ENCODE peak calls at places on chromosomes 2 and 18, in ten cellular contexts. U, A, M, B, G, S, X, O, I and L are unnamed samples.

GRCh38 chr18:48488388-48488850 is 50.4 kb upstream of the CTIF start:
- DNase-seq in U (peak; percentile 90), A (peak; percentile 73), M (no peak), B (no peak), G (peak; percentile 95), S (no peak), X (no peak), O (no peak), I (no peak), L (no peak)

GRCh38 chr2:70086838-70087702 is at the start of gene PCBP1:
- DNase-seq in U (peak; percentile 64), A (peak; percentile 86), M (peak; percentile 95), B (peak; percentile 95), G (peak; percentile 85), S (peak; percentile 95), X (peak; percentile 98), O (peak; percentile 98), I (peak; percentile 98), L (peak; percentile 98)

GRCh38 chr2:156537147-156537546 is 101.0 kb downstream of the GPD2 start:
- DNase-seq in U (no peak), A (no peak), M (no peak), B (no peak), G (no peak), S (no peak), X (no peak), O (no peak), I (no peak), L (no peak)

GRCh38 chr2:58925676-58926081 is 684.6 kb upstream of the FANCL start:
- DNase-seq in U (no peak), A (no peak), M (no peak), B (no peak), G (no peak), S (no peak), X (peak; percentile 51), O (no peak), I (no peak), L (no peak)

GRCh38 chr2:119879502-119879901 is 119.8 kb downstream of the PTPN4 start:
- DNase-seq in U (peak; percentile 9), A (no peak), M (no peak), B (no peak), G (peak; percentile 56), S (no peak), X (no peak), O (no peak), I (no peak), L (no peak)

GRCh38 chr18:58316943-58317342 is 272.9 kb downstream of the NEDD4L start:
- DNase-seq in U (no peak), A (no peak), M (no peak), B (no peak), G (no peak), S (no peak), X (no peak), O (no peak), I (no peak), L (no peak)

GRCh38 chr2:217834744-217835513 is 167.9 kb downstream of the TNS1 start:
- DNase-seq in U (no peak), A (no peak), M (no peak), B (no peak), G (no peak), S (no peak), X (no peak), O (no peak), I (no peak), L (no peak)

GRCh38 chr2:109062558-109063325 is 66.3 kb upstream of the SH3RF3 start:
- DNase-seq in U (no peak), A (no peak), M (no peak), B (peak; percentile 44), G (no peak), S (no peak), X (peak; percentile 41), O (no peak), I (peak; percentile 49), L (peak; percentile 71)

GRCh38 chr2:207412787-207413310 is 116.9 kb upstream of the CREB1 start:
- DNase-seq in U (no peak), A (no peak), M (no peak), B (no peak), G (no peak), S (no peak), X (no peak), O (no peak), I (peak; percentile 38), L (no peak)

GRCh38 chr2:207405150-207405549 is 124.6 kb upstream of the CREB1 start:
- DNase-seq in U (no peak), A (no peak), M (no peak), B (no peak), G (no peak), S (no peak), X (no peak), O (no peak), I (no peak), L (no peak)

GRCh38 chr2:207403950-207404349 is 125.8 kb upstream of the CREB1 start:
- DNase-seq in U (no peak), A (no peak), M (no peak), B (no peak), G (no peak), S (no peak), X (no peak), O (no peak), I (no peak), L (no peak)

GRCh38 chr2:207409525-207409924 is 120.2 kb upstream of the CREB1 start:
- DNase-seq in U (no peak), A (no peak), M (no peak), B (no peak), G (no peak), S (peak; percentile 6), X (no peak), O (no peak), I (no peak), L (no peak)

DNA sequence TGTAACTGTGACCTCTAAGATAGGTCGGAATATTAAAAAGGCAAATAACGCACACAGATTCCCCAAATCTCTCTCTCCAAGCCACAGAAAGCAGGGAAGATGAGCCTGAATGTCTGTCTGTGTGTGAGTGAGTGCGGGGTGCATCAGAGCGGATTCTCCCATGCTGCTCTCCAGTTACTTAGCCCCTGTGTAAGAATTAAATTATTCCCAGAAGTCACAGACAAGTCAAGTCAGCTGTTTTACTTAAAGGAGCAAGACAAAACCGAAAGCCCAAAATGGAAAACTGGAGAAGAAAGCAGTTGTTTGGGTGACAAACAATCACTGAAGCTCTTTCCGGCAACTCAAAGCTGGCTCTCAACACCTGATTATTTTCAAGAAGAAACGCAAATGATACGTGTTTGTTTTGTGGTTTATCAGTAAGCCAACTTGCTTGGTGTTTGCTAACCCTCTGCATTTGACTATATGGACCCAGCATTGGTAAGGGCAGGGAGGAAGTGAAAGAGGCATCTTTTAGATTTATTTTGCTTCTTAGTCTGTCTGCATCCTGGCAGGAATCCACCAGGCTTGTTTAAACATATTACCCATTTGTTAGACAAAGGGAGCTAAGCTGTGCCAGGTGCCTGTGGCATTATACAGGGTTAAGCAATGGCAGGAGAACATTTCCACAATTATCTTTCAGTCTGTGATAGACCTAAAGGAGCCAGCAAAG is 121.5 kb upstream of the CREB1 start:
- DNase-seq in U (no peak), A (peak; percentile 88), M (no peak), B (no peak), G (peak; percentile 78), S (no peak), X (no peak), O (no peak), I (no peak), L (no peak)
- H3K4me3 ChIP-seq in U (no peak overlapping the region), A (no peak overlapping the region), M (no peak overlapping the region), B (no peak overlapping the region), G (no peak overlapping the region), S (no peak overlapping the region), X (no peak overlapping the region), O (no peak overlapping the region), I (no peak overlapping the region), L (no peak overlapping the region)

GRCh38 chr2:218896501-218897393 is 16.1 kb downstream of the WNT10A start:
- DNase-seq in U (peak; percentile 72), A (peak; percentile 80), M (peak; percentile 69), B (peak; percentile 58), G (peak; percentile 65), S (peak; percentile 31), X (peak; percentile 90), O (no peak), I (no peak), L (peak; percentile 91)

GRCh38 chr2:218895758-218896500 is 15.3 kb downstream of the WNT10A start:
- DNase-seq in U (no peak), A (no peak), M (no peak), B (no peak), G (peak; percentile 65), S (no peak), X (no peak), O (no peak), I (no peak), L (peak; percentile 63)

GRCh38 chr2:218894168-218895157 is 13.8 kb downstream of the WNT10A start:
- DNase-seq in U (no peak), A (peak; percentile 75), M (no peak), B (no peak), G (peak; percentile 56), S (no peak), X (no peak), O (no peak), I (peak; percentile 74), L (peak; percentile 61)

GRCh38 chr2:218893349-218894167 is 12.9 kb downstream of the WNT10A start:
- DNase-seq in U (no peak), A (no peak), M (no peak), B (no peak), G (no peak), S (no peak), X (no peak), O (no peak), I (no peak), L (peak; percentile 28)

DNA sequence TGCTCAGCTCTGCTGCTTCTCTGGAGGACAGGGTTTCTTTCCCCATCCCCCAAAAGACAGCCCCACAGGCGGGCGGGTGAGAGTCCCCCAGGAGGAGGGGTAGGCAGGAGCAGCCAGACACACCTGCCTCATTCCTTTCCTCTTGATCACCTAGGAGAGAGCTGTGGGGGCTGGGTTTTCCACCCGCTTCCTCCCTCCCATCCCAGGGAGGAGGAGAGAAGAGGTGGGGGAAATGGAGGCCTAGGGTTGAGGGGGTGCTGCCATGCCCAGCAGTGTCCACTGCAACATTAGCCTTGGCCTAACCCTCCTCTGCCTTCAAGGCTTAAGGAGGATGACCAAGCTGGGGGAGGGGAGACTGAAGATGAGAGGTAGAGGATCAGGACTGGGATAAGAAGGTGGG is 14.7 kb downstream of the WNT10A start:
- DNase-seq in U (no peak), A (peak; percentile 52), M (no peak), B (no peak), G (peak; percentile 67), S (no peak), X (no peak), O (no peak), I (peak; percentile 63), L (peak; percentile 81)
- H3K27me3 ChIP-seq in U (peaks cover 17% of the 10 kb centered on the region), A (no peaks in the 10 kb centered on the region), M (no peaks in the 10 kb centered on the region), B (peaks cover 100% of the 10 kb centered on the region), G (no peaks in the 10 kb centered on the region), S (peaks cover 2% of the 10 kb centered on the region), X (peaks cover 79% of the 10 kb centered on the region), O (peaks cover 86% of the 10 kb centered on the region), I (no peaks in the 10 kb centered on the region), L (peaks cover 96% of the 10 kb centered on the region)

GRCh38 chr2:68741238-68741637 is 6.6 kb downstream of the ARHGAP25 start:
- DNase-seq in U (no peak), A (peak; percentile 17), M (no peak), B (no peak), G (no peak), S (no peak), X (no peak), O (no peak), I (no peak), L (no peak)
- H3K36me3 ChIP-seq in U (no peaks in the 10 kb centered on the region), A (no peaks in the 10 kb centered on the region), M (no peaks in the 10 kb centered on the region), B (no peaks in the 10 kb centered on the region), G (no peaks in the 10 kb centered on the region), S (no peaks in the 10 kb centered on the region), X (no peaks in the 10 kb centered on the region), O (no peaks in the 10 kb centered on the region), I (no peaks in the 10 kb centered on the region), L (no peaks in the 10 kb centered on the region)

DNA sequence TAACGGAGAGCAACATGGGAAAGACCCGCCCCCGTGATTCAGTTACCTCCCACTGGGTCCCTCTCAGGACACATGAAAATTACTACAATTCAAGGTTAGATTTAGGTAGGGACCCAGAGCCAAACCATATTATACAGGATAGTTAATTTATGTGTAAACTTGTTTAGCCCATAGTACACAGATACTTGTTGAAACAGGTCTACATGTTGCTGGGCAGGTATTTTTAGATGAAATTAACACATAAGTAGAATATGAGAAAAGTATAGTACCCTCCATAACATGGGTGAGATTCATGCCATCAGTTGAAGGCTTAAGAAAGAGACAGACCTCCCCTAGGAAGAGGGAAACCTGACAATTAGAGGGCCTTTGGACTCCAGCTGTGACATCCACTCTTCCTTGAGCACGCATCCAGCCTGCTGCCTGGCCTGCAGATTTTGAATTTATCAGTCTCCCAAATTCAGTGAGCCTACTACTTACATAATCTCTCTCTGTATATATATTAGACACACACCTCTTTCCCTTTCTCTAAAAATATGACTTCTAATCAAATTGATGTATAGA is 463.5 kb upstream of the NETO1 start:
- DNase-seq in U (no peak), A (no peak), M (no peak), B (peak; percentile 43), G (no peak), S (no peak), X (no peak), O (no peak), I (no peak), L (peak; percentile 29)
- H3K4me3 ChIP-seq in U (no peak overlapping the region), A (no peak overlapping the region), M (no peak overlapping the region), B (no peak overlapping the region), G (no peak overlapping the region), S (no peak overlapping the region), X (no peak overlapping the region), O (no peak overlapping the region), I (no peak overlapping the region), L (no peak overlapping the region)